ENCODE peak calls at places on chromosomes 5 and 9, in eight cellular contexts. P is testis, U is IMR-90, J is ovary, H is A549, Z is suprapubic skin, T is HCT116, D is body of pancreas. B is an unnamed sample.

GRCh38 chr5:94811341-94811740 is 192.9 kb downstream of the SLF1 start:
- DNase-seq in J (no peak), Z (no peak), T (no peak), U (no peak), D (no peak), H (no peak), P (no peak), B (no peak)

GRCh38 chr5:60668715-60669304 is 31.2 kb downstream of the DEPDC1B start:
- DNase-seq in D (no peak), H (peak; percentile 43), T (peak; percentile 31), Z (no peak), U (peak; percentile 41), P (no peak), J (no peak), B (no peak)

GRCh38 chr9:87613265-87614111 is 112.4 kb upstream of the CTSL start:
- DNase-seq in J (no peak), H (peak; percentile 22), U (no peak), T (no peak), P (no peak), D (peak; percentile 20), Z (no peak), B (no peak)

GRCh38 chr9:25003686-25004085 is 458.0 kb upstream of the IZUMO3 start:
- DNase-seq in D (no peak), Z (no peak), T (no peak), P (peak; percentile 38), U (no peak), H (peak; percentile 3), J (no peak), B (no peak)

GRCh38 chr9:72977670-72978069 is 24.8 kb upstream of the ALDH1A1 start:
- DNase-seq in P (no peak), H (peak; percentile 66), U (no peak), J (no peak), D (no peak), T (no peak), Z (no peak), B (no peak)

GRCh38 chr5:159913048-159913447 is 3.2 kb upstream of the ADRA1B start:
- DNase-seq in J (peak; percentile 35), D (peak; percentile 31), T (no peak), H (peak; percentile 94), P (no peak), Z (no peak), U (peak; percentile 76), B (no peak)

GRCh38 chr5:58318468-58318867 is 141.4 kb downstream of the PLK2 start:
- DNase-seq in D (no peak), T (no peak), U (peak; percentile 70), P (no peak), J (no peak), H (no peak), Z (no peak), B (no peak)

GRCh38 chr5:174327317-174327864 is 281.9 kb downstream of the NSG2 start:
- DNase-seq in J (no peak), U (peak; percentile 69), T (peak; percentile 75), Z (no peak), P (peak; percentile 88), D (peak; percentile 58), H (peak; percentile 78), B (peak; percentile 68)

GRCh38 chr5:94102849-94103248 is 361.4 kb upstream of the POU5F2 start:
- DNase-seq in H (no peak), J (no peak), U (no peak), P (no peak), T (no peak), Z (no peak), D (no peak), B (no peak)

GRCh38 chr5:143782588-143783386 is 29.2 kb upstream of the HMHB1 start:
- DNase-seq in D (no peak), T (no peak), H (no peak), P (no peak), U (no peak), J (no peak), Z (no peak), B (no peak)

GRCh38 chr5:78574157-78574673 is 74.4 kb downstream of the LHFPL2 start:
- DNase-seq in P (no peak), H (no peak), J (no peak), D (no peak), U (no peak), Z (no peak), T (no peak), B (no peak)

GRCh38 chr5:74839228-74839627 is 27.0 kb downstream of the FAM169A start:
- DNase-seq in H (no peak), U (no peak), T (no peak), Z (no peak), D (no peak), J (no peak), P (no peak), B (no peak)

GRCh38 chr5:56725709-56726108 is 89.6 kb upstream of the MAP3K1 start:
- DNase-seq in T (no peak), P (no peak), H (no peak), Z (no peak), D (no peak), U (peak; percentile 36), J (no peak), B (no peak)

GRCh38 chr9:88313364-88314220 is 74.7 kb upstream of the SPIN1 start:
- DNase-seq in P (no peak), Z (no peak), U (no peak), D (no peak), J (no peak), H (no peak), T (no peak), B (no peak)

GRCh38 chr5:53482717-53483638 is 2.5 kb downstream of the FST start:
- DNase-seq in T (no peak), Z (no peak), P (peak; percentile 34), D (peak; percentile 10), U (peak; percentile 53), J (no peak), H (peak; percentile 27), B (peak; percentile 56)

GRCh38 chr9:35882996-35883395 is 12.8 kb upstream of the OR13J1 start:
- DNase-seq in Z (no peak), P (no peak), T (no peak), U (peak; percentile 21), D (no peak), H (no peak), J (no peak), B (no peak)

GRCh38 chr5:142171270-142171669 is 62.7 kb downstream of the NDFIP1 start:
- DNase-seq in H (no peak), Z (no peak), P (no peak), J (no peak), T (no peak), U (no peak), D (no peak), B (no peak)

GRCh38 chr5:16897284-16897704 is 38.8 kb downstream of the MYO10 start:
- DNase-seq in U (peak; percentile 74), D (no peak), Z (no peak), H (peak; percentile 96), P (no peak), T (no peak), J (no peak), B (no peak)

GRCh38 chr5:115179959-115180709 is 10.4 kb upstream of the TRIM36 start:
- DNase-seq in T (no peak), J (peak; percentile 44), U (peak; percentile 4), H (peak; percentile 19), Z (no peak), P (peak; percentile 38), D (no peak), B (peak; percentile 17)

DNA sequence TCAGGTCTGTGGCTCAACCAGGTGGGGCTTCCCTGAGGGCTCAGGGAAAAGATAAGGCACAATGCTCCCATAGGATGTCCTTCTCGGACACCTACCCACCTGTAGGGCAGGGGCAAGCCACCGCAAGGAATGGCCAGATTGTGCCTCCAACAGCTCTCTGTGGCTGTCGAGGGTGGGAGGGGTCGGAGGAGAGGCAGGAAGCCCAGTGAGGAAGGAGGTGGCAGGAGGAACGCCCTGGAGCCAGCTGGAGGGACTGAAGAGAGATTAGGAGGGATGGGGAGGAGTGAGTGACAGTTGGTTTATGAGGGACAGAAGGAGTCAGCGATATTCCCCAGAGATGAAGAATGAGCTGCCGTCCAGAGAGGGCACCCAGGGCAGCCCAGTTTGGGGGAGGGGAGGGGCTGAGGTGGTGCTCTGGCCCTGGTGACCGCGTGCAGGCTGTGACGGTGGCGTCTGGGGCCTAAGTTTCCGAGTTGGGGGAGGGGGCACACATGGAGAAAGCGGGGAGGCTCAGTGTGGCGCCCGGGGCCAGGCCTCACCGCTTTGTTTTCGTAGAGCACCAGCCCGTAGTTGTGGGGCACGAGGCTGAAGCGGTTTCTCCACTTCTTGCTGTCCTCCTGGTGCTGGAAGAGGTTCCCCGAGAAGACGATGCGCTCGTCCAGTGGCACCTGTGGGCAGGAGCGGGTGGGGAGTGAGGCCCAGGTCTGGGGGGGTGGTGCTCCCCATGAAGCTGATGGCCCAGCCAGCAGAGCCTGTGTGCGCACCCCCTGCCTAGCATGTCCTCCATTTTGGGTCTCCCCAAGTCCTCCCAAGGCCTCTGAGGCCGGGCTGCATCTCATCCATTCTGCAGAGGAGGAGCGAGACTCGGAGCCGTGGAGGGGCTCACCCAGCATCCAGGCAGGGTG is 75.6 kb downstream of the LRSAM1 start:
- DNase-seq in H (no peak), T (no peak), Z (no peak), J (no peak), U (no peak), P (no peak), D (no peak), B (no peak)
- H3K4me1 ChIP-seq in H (peaks cover 18% of the 10 kb centered on the region), T (no peaks in the 10 kb centered on the region), Z (peaks cover 10% of the 10 kb centered on the region), J (peaks cover 24% of the 10 kb centered on the region), U (peaks cover 28% of the 10 kb centered on the region), P (peaks cover 40% of the 10 kb centered on the region), D (peaks cover 21% of the 10 kb centered on the region), B (peaks cover 33% of the 10 kb centered on the region)

GRCh38 chr5:81846301-81846700 is 95.4 kb upstream of the SSBP2 start:
- DNase-seq in H (no peak), U (no peak), T (no peak), P (no peak), Z (no peak), J (no peak), D (no peak), B (no peak)
- TF ChIP-seq CTCF in H (no peak), U (no peak), T (no peak), P (no peak), Z (no peak), J (no peak), D (no peak), B (no peak)

GRCh38 chr5:113017891-113018635 is 41.5 kb downstream of the DCP2 start:
- DNase-seq in J (no peak), Z (no peak), H (no peak), D (no peak), T (no peak), P (no peak), U (no peak), B (no peak)

GRCh38 chr5:113025596-113025995 is 49.0 kb downstream of the DCP2 start:
- DNase-seq in D (no peak), H (no peak), J (no peak), P (no peak), Z (no peak), T (no peak), U (no peak), B (no peak)

GRCh38 chr5:113022661-113023060 is 46.1 kb downstream of the DCP2 start:
- DNase-seq in P (no peak), D (no peak), J (no peak), U (peak; percentile 37), Z (no peak), T (no peak), H (no peak), B (no peak)

GRCh38 chr5:113024298-113024697 is 47.7 kb downstream of the DCP2 start:
- DNase-seq in H (no peak), D (no peak), J (no peak), T (no peak), U (no peak), Z (no peak), P (no peak), B (no peak)

GRCh38 chr5:113020461-113021273 is 44.1 kb downstream of the DCP2 start:
- DNase-seq in U (peak; percentile 87), T (peak; percentile 84), D (no peak), H (no peak), J (no peak), Z (no peak), P (no peak), B (no peak)
- H3K27ac ChIP-seq in U (peak overlapping the region; percentile 20), T (peak overlapping the region; percentile 55), D (no peak overlapping the region), H (no peak overlapping the region), J (no peak overlapping the region), Z (no peak overlapping the region), P (no peak overlapping the region), B (no peak overlapping the region)

GRCh38 chr9:94490465-94490864 is 64.4 kb upstream of the PCAT7 start:
- DNase-seq in J (no peak), P (no peak), Z (no peak), T (no peak), D (no peak), H (no peak), U (peak; percentile 3), B (no peak)
- H3K4me1 ChIP-seq in J (no peaks in the 10 kb centered on the region), P (no peaks in the 10 kb centered on the region), Z (no peaks in the 10 kb centered on the region), T (no peaks in the 10 kb centered on the region), D (no peaks in the 10 kb centered on the region), H (no peaks in the 10 kb centered on the region), U (no peaks in the 10 kb centered on the region), B (no peaks in the 10 kb centered on the region)

B was measured in adrenal gland.